ENCODE peak calls at places on chromosomes 1 and 21, in five cellular contexts. J, L, E, T and B are unnamed samples.

GRCh38 chr1:151340870-151341754 is 5.9 kb downstream of the RFX5 start:
- DNase-seq in J (peak), L (peak), E (no peak), T (no peak), B (peak)

GRCh38 chr1:98940069-98940468 is 64.6 kb downstream of the PLPPR5 start:
- DNase-seq in J (no peak), L (no peak), E (no peak), T (no peak), B (no peak)

GRCh38 chr1:229409616-229410369 is 24.1 kb downstream of the ACTA1 start:
- DNase-seq in J (no peak), L (no peak), E (no peak), T (no peak), B (no peak)

GRCh38 chr1:5286244-5286643 is 631.8 kb downstream of the AJAP1 start:
- DNase-seq in J (peak), L (no peak), E (no peak), T (no peak), B (peak)

GRCh38 chr1:59707216-59707615 is 107.5 kb upstream of the HOOK1 start:
- DNase-seq in J (no peak), L (peak), E (no peak), T (peak), B (no peak)

GRCh38 chr1:94852758-94853157 is 32.6 kb downstream of the SLC44A3 start:
- DNase-seq in J (no peak), L (no peak), E (no peak), T (no peak), B (no peak)

GRCh38 chr1:175198332-175198731 is 5.8 kb upstream of the KIAA0040 start:
- DNase-seq in J (no peak), L (peak), E (no peak), T (no peak), B (no peak)

GRCh38 chr21:35563885-35564451 is 496.4 kb downstream of the SETD4 start:
- DNase-seq in J (no peak), L (peak), E (no peak), T (peak), B (peak)

GRCh38 chr1:177209357-177209756 is 38.6 kb downstream of the BRINP2 start:
- DNase-seq in J (peak), L (peak), E (peak), T (peak), B (no peak)

GRCh38 chr1:227411066-227411465 is 92.8 kb upstream of the CDC42BPA start:
- DNase-seq in J (no peak), L (no peak), E (no peak), T (no peak), B (no peak)

GRCh38 chr1:94544706-94545490 is 3.3 kb upstream of the F3 start:
- DNase-seq in J (no peak), L (peak), E (no peak), T (no peak), B (no peak)

GRCh38 chr1:190436615-190437014 is 41.0 kb downstream of the BRINP3 start:
- DNase-seq in J (no peak), L (peak), E (no peak), T (no peak), B (no peak)

GRCh38 chr1:154326546-154327465 is 1.5 kb downstream of the ATP8B2 start:
- DNase-seq in J (no peak), L (peak), E (no peak), T (peak), B (no peak)
- H3K27ac ChIP-seq in J (no peak), L (peak), E (peak), T (peak), B (peak)

GRCh38 chr1:211603191-211603701 is 24.3 kb upstream of the SLC30A1 start:
- DNase-seq in J (no peak), L (no peak), E (no peak), T (no peak), B (no peak)
- H3K4me3 ChIP-seq in J (no peak), L (no peak), E (no peak), T (no peak), B (no peak)

GRCh38 chr1:203286161-203286984 is 18.9 kb upstream of the BTG2 start:
- DNase-seq in J (peak), L (no peak), E (no peak), T (no peak), B (peak)
- TF ChIP-seq CTCF in J (peak), L (no peak), E (no peak), T (no peak), B (peak)

DNA sequence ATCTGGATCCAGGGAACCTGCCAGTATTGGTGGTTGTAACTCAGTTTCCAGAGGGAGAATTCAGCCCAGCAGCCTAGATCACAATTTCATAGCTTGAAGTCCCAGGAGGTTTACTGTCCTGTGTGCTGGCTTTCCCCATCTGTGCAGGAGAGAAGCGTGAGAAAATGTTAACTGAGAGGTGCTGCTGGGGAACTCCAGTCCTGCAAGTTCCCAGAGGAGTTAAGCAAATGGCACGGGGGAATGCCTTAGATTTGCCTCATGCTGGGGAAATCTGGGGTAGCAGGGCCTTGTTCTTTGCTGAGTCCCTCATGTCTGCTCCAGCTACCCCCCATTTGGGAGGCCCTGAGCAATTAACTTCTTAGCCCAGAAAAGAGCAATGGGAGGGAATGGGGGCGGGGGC is 25.1 kb upstream of the SLAMF6 start:
- DNase-seq in J (no peak), L (no peak), E (no peak), T (no peak), B (no peak)
- H3K27ac ChIP-seq in J (no peak), L (no peak), E (no peak), T (no peak), B (no peak)

DNA sequence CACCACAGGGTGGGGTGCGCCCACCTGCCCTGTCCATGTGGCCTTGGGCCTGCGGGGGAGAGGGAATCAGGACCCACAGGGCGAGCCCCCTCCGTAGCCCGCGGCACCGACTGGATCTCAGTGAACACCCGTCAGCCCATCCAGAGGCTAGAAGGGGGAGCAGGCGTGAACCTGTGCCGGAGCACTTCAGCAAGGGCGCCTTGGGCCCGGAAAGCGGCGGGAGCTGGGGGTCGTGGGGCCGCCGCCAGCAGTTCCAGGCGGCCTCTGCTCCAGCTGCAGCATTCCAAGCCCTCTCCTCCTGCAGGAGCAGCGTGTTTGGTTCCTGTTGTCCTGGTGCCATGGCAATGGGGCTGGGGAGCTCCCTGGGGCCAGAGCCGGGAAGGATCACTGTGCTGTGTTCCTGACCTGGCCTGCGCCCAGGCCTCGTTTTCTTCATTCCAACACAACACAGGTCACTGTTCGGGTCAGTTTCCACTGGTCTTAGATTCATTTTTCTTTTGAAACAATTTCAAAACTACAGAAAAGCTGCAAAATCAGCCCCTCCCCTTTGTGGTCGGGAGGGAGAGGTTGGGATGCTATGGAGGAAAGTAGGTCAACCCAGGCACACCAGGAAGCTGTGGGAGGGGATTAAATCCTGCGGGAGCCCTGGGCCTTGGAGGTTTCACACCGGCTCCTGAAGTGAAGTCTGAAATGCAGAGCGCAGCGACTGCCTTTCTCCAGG is 18.8 kb downstream of the SLX9 start:
- DNase-seq in J (peak), L (peak), E (peak), T (peak), B (no peak)
- H3K4me3 ChIP-seq in J (no peak), L (no peak), E (no peak), T (peak), B (no peak)

DNA sequence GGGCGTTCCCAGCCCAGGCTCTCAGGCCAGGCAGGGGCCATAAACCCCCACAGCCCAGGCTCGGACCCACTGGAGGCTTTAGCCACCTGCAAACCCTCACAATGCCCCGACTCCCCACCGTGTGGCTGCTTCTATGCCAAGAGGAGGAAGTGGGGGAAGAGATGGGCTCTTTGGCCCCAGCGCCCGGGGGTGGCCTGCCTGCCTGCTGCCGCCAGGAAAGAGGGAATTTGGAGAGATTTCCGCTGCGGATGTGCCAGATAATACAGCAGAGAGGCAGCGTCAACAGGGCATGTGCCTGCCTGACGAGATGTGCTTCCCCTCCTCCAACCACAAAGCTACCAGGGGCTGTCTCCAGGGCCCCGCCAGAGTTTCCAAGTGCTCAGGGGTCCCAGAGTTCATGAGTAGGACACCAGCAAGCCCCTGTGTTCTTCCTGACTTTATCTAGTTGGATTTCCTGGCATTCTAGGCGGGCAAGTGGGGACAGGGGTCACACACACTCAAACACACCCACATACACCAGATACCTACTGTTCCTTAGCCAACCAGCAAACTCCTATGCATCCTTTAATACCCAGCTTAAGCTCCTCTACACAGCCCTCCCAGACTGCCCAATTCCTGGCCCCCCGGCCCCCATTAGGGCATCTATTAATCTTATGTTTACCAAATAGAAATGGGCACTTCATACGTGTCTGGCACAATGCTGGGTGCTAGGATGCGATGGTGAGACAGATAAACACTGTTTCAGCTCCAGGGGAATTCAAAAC is 14.1 kb downstream of the EPHA2 start:
- DNase-seq in J (no peak), L (peak), E (no peak), T (no peak), B (no peak)
- TF ChIP-seq CTCF in J (no peak), L (no peak), E (no peak), T (peak), B (no peak)

GRCh38 chr1:225527575-225527974 is 99.7 kb upstream of the LBR start:
- DNase-seq in J (no peak), L (no peak), E (no peak), T (no peak), B (no peak)

GRCh38 chr1:225525377-225525776 is 97.5 kb upstream of the LBR start:
- DNase-seq in J (no peak), L (no peak), E (no peak), T (no peak), B (no peak)

GRCh38 chr1:225524570-225524969 is 96.7 kb upstream of the LBR start:
- DNase-seq in J (no peak), L (no peak), E (no peak), T (no peak), B (no peak)

GRCh38 chr1:225529726-225530125 is 101.9 kb upstream of the LBR start:
- DNase-seq in J (no peak), L (no peak), E (no peak), T (no peak), B (no peak)

DNA sequence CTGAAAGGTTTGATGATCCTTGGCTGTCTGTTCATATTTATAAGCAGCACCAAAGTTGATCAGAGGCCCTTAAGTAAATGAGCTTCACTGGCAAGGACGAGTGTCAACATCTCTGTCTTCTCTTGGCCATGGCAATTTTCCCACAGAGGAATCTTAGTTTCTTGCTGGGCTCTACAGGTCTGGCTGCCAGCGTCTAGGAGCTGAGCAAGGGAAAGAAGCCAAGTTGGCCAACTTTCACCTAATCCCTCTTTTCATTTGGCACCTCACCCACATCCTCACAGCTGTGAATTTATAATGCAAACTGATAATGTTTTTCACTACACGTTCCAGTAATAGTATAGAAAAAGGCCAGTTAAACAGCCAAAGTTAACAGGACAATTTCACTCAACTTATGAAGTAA is 99.0 kb upstream of the LBR start:
- DNase-seq in J (no peak), L (peak), E (no peak), T (no peak), B (no peak)
- H3K27ac ChIP-seq in J (no peak), L (no peak), E (no peak), T (peak), B (no peak)

GRCh38 chr21:46294647-46295176 is 8.6 kb downstream of the YBEY start:
- DNase-seq in J (no peak), L (peak), E (peak), T (no peak), B (peak)
- H3K4me3 ChIP-seq in J (no peak), L (no peak), E (no peak), T (no peak), B (no peak)

GRCh38 chr1:15983275-15983674 is 7.4 kb upstream of the ZBTB17 start:
- DNase-seq in J (no peak), L (no peak), E (no peak), T (no peak), B (no peak)
- TF ChIP-seq CTCF in J (no peak), L (no peak), E (no peak), T (no peak), B (no peak)